ENCODE peak calls at places on chromosomes 6 and 20, in four cellular contexts. O, P, E and A are unnamed samples.

GRCh38 chr6:77812304-77812703 is 159.5 kb downstream of the MEI4 start:
- DNase-seq in O (no peak), E (no peak), P (no peak), A (no peak)

GRCh38 chr6:118813795-118814194 is 80.2 kb upstream of the ASF1A start:
- DNase-seq in P (no peak), O (no peak), E (no peak), A (no peak)

GRCh38 chr20:9999660-10000059 is 35.1 kb upstream of the ANKEF1 start:
- DNase-seq in P (no peak), E (no peak), O (no peak), A (no peak)

GRCh38 chr6:91626935-91627334 is 1040.1 kb upstream of the MAP3K7 start:
- DNase-seq in P (no peak), E (no peak), O (no peak), A (no peak)

GRCh38 chr20:58179083-58179431 is 49.4 kb downstream of the ANKRD60 start:
- DNase-seq in O (no peak), E (no peak), P (no peak), A (no peak)

GRCh38 chr6:54614499-54615195 is 231.9 kb upstream of the FAM83B start:
- DNase-seq in O (no peak), E (no peak), P (no peak), A (no peak)

GRCh38 chr20:18811186-18811585 is 2.4 kb upstream of the SCP2D1 start:
- DNase-seq in O (no peak), P (no peak), E (no peak), A (no peak)

GRCh38 chr6:24524801-24525200 is 30.0 kb downstream of the ALDH5A1 start:
- DNase-seq in E (no peak), P (no peak), O (no peak), A (no peak)

GRCh38 chr6:36616888-36617521 is 22.8 kb downstream of the SRSF3 start:
- DNase-seq in E (no peak), O (no peak), P (no peak), A (no peak)

GRCh38 chr20:22473293-22473692 is 111.1 kb downstream of the FOXA2 start:
- DNase-seq in E (no peak), O (no peak), P (no peak), A (no peak)

GRCh38 chr20:44129996-44130718 is 56.8 kb downstream of the JPH2 start:
- DNase-seq in E (no peak), O (no peak), P (no peak), A (peak)

GRCh38 chr20:21323640-21324039 is 20.5 kb downstream of the XRN2 start:
- DNase-seq in O (no peak), E (no peak), P (no peak), A (no peak)

GRCh38 chr6:8434727-8435092 is 635 bp downstream of the SLC35B3 start:
- DNase-seq in O (no peak), E (no peak), P (no peak), A (no peak)

GRCh38 chr20:53735536-53736050 is 142.0 kb upstream of the ZNF217 start:
- DNase-seq in E (no peak), P (no peak), O (no peak), A (no peak)